ENCODE peak calls at places on chromosomes 2 and 18, in eight cellular contexts. L, T, M, J, K, W, S and N are unnamed samples.

GRCh38 chr2:236618370-236618769 is 48.7 kb downstream of the ACKR3 start:
- DNase-seq in L (no peak), T (no peak), M (no peak), J (no peak), K (no peak), W (no peak), S (no peak), N (no peak)

GRCh38 chr2:110157153-110157793 is 41.7 kb upstream of the MALL start:
- DNase-seq in L (peak), T (no peak), M (peak), J (no peak), K (peak), W (no peak), S (no peak), N (peak)

GRCh38 chr2:79327460-79327859 is 167.9 kb upstream of the REG3A start:
- DNase-seq in L (no peak), T (no peak), M (no peak), J (no peak), K (no peak), W (no peak), S (no peak), N (no peak)

GRCh38 chr18:11136241-11136640 is 13.1 kb downstream of the PIEZO2 start:
- DNase-seq in L (peak), T (no peak), M (peak), J (no peak), K (peak), W (no peak), S (no peak), N (no peak)

GRCh38 chr2:220241423-220241822 is 614.0 kb downstream of the SLC4A3 start:
- DNase-seq in L (no peak), T (no peak), M (no peak), J (no peak), K (no peak), W (no peak), S (no peak), N (no peak)

GRCh38 chr18:77013777-77014525 is 118.6 kb downstream of the MBP start:
- DNase-seq in L (no peak), T (peak), M (no peak), J (no peak), K (no peak), W (peak), S (peak), N (no peak)

GRCh38 chr2:42880738-42881525 is 88.5 kb upstream of the HAAO start:
- DNase-seq in L (no peak), T (no peak), M (no peak), J (no peak), K (no peak), W (no peak), S (no peak), N (no peak)

GRCh38 chr2:100703213-100703612 is 116.7 kb upstream of the NPAS2 start:
- DNase-seq in L (no peak), T (no peak), M (no peak), J (no peak), K (no peak), W (no peak), S (no peak), N (no peak)

GRCh38 chr2:235827585-235827992 is 333.7 kb downstream of the AGAP1 start:
- DNase-seq in L (no peak), T (peak), M (no peak), J (no peak), K (peak), W (no peak), S (no peak), N (no peak)

GRCh38 chr2:29663266-29663665 is 258.1 kb downstream of the ALK start:
- DNase-seq in L (peak), T (no peak), M (no peak), J (no peak), K (peak), W (no peak), S (no peak), N (no peak)

GRCh38 chr18:51300912-51301311 is 103.4 kb upstream of the MEX3C start:
- DNase-seq in L (no peak), T (no peak), M (no peak), J (no peak), K (no peak), W (no peak), S (no peak), N (no peak)

GRCh38 chr18:48735856-48736255 is 197.0 kb downstream of the CTIF start:
- DNase-seq in L (no peak), T (peak), M (no peak), J (no peak), K (no peak), W (no peak), S (no peak), N (no peak)

GRCh38 chr2:71455741-71456569 is 2.6 kb downstream of the DYSF start:
- DNase-seq in L (no peak), T (no peak), M (no peak), J (no peak), K (no peak), W (no peak), S (no peak), N (no peak)

GRCh38 chr2:54275541-54275940 is 19.5 kb upstream of the TSPYL6 start:
- DNase-seq in L (no peak), T (no peak), M (no peak), J (no peak), K (no peak), W (no peak), S (no peak), N (no peak)

GRCh38 chr2:3173031-3173430 is 204.6 kb downstream of the EIPR1 start:
- DNase-seq in L (no peak), T (no peak), M (no peak), J (no peak), K (no peak), W (no peak), S (no peak), N (no peak)

GRCh38 chr18:5463390-5463789 is 80.4 kb downstream of the EPB41L3 start:
- DNase-seq in L (peak), T (no peak), M (no peak), J (peak), K (peak), W (peak), S (peak), N (no peak)

GRCh38 chr2:221791840-221792239 is 219.7 kb upstream of the EPHA4 start:
- DNase-seq in L (peak), T (no peak), M (no peak), J (no peak), K (no peak), W (no peak), S (no peak), N (no peak)

GRCh38 chr2:132871829-132872228 is 201.8 kb upstream of the LYPD1 start:
- DNase-seq in L (no peak), T (no peak), M (peak), J (no peak), K (no peak), W (no peak), S (no peak), N (no peak)

GRCh38 chr2:105517814-105518705 is 119.2 kb upstream of the FHL2 start:
- DNase-seq in L (no peak), T (peak), M (no peak), J (no peak), K (peak), W (no peak), S (peak), N (no peak)

GRCh38 chr2:240946046-240946445 is 39.9 kb downstream of the CROCC2 start:
- DNase-seq in L (no peak), T (no peak), M (no peak), J (no peak), K (no peak), W (no peak), S (no peak), N (no peak)

GRCh38 chr2:222939208-222939846 is 78.5 kb downstream of the ACSL3 start:
- DNase-seq in L (peak), T (no peak), M (peak), J (peak), K (peak), W (peak), S (no peak), N (peak)

GRCh38 chr18:7892556-7892955 is 325.4 kb downstream of the PTPRM start:
- DNase-seq in L (no peak), T (no peak), M (no peak), J (no peak), K (no peak), W (no peak), S (no peak), N (no peak)

GRCh38 chr2:215633360-215633759 is 197.5 kb upstream of the FN1 start:
- DNase-seq in L (no peak), T (no peak), M (no peak), J (no peak), K (no peak), W (no peak), S (no peak), N (no peak)

GRCh38 chr2:180722551-180723239 is 257.7 kb upstream of the UBE2E3 start:
- DNase-seq in L (peak), T (no peak), M (no peak), J (no peak), K (peak), W (no peak), S (no peak), N (no peak)
- H3K27ac ChIP-seq in L (no peak), T (no peak), M (no peak), J (no peak), K (no peak), W (no peak), S (no peak), N (no peak)

GRCh38 chr2:203361922-203362321 is 33.7 kb downstream of the ABI2 start:
- DNase-seq in L (peak), T (no peak), M (no peak), J (no peak), K (no peak), W (no peak), S (no peak), N (no peak)
- H3K27ac ChIP-seq in L (no peak), T (no peak), M (no peak), J (no peak), K (no peak), W (no peak), S (no peak), N (no peak)

GRCh38 chr2:47336259-47337238 is 66.4 kb upstream of the MSH2 start:
- DNase-seq in L (peak), T (no peak), M (no peak), J (no peak), K (peak), W (peak), S (no peak), N (no peak)

GRCh38 chr2:47334356-47335136 is 68.4 kb upstream of the MSH2 start:
- DNase-seq in L (no peak), T (no peak), M (peak), J (no peak), K (peak), W (no peak), S (no peak), N (no peak)

GRCh38 chr2:47344890-47345583 is 57.9 kb upstream of the MSH2 start:
- DNase-seq in L (peak), T (peak), M (peak), J (no peak), K (peak), W (no peak), S (peak), N (no peak)

GRCh38 chr2:47345584-47345913 is 57.4 kb upstream of the MSH2 start:
- DNase-seq in L (no peak), T (no peak), M (peak), J (no peak), K (no peak), W (no peak), S (no peak), N (no peak)

GRCh38 chr2:47339745-47340541 is 63.0 kb upstream of the MSH2 start:
- DNase-seq in L (peak), T (peak), M (no peak), J (no peak), K (peak), W (peak), S (no peak), N (no peak)
- H3K27ac ChIP-seq in L (no peak), T (peak), M (no peak), J (no peak), K (no peak), W (no peak), S (no peak), N (no peak)

GRCh38 chr2:7725850-7726242 is 808.6 kb downstream of the RNF144A start:
- DNase-seq in L (no peak), T (no peak), M (no peak), J (no peak), K (no peak), W (no peak), S (no peak), N (no peak)
- H3K27ac ChIP-seq in L (no peak), T (no peak), M (no peak), J (peak), K (no peak), W (no peak), S (no peak), N (peak)

GRCh38 chr2:119289642-119290041 is 66.0 kb downstream of the STEAP3 start:
- DNase-seq in L (no peak), T (no peak), M (no peak), J (no peak), K (no peak), W (no peak), S (no peak), N (no peak)
- H3K27ac ChIP-seq in L (no peak), T (no peak), M (no peak), J (no peak), K (no peak), W (no peak), S (peak), N (no peak)

GRCh38 chr18:41845563-41845962 is 109.5 kb upstream of the PIK3C3 start:
- DNase-seq in L (no peak), T (no peak), M (no peak), J (no peak), K (no peak), W (no peak), S (no peak), N (no peak)

GRCh38 chr18:41853280-41853679 is 101.8 kb upstream of the PIK3C3 start:
- DNase-seq in L (no peak), T (no peak), M (no peak), J (no peak), K (no peak), W (no peak), S (no peak), N (no peak)

GRCh38 chr18:41849632-41850031 is 105.4 kb upstream of the PIK3C3 start:
- DNase-seq in L (no peak), T (no peak), M (no peak), J (no peak), K (no peak), W (no peak), S (no peak), N (no peak)

GRCh38 chr18:41850781-41851180 is 104.3 kb upstream of the PIK3C3 start:
- DNase-seq in L (no peak), T (no peak), M (no peak), J (no peak), K (no peak), W (no peak), S (no peak), N (no peak)
- H3K27ac ChIP-seq in L (no peak), T (no peak), M (no peak), J (no peak), K (no peak), W (no peak), S (no peak), N (no peak)

GRCh38 chr18:59005266-59005665 is 134.4 kb upstream of the SEC11C start:
- DNase-seq in L (peak), T (peak), M (no peak), J (no peak), K (peak), W (no peak), S (peak), N (no peak)

GRCh38 chr18:59002974-59003594 is 136.6 kb upstream of the SEC11C start:
- DNase-seq in L (no peak), T (no peak), M (no peak), J (no peak), K (no peak), W (no peak), S (no peak), N (no peak)

GRCh38 chr18:59009846-59010245 is 129.8 kb upstream of the SEC11C start:
- DNase-seq in L (no peak), T (no peak), M (no peak), J (no peak), K (no peak), W (no peak), S (no peak), N (no peak)

GRCh38 chr18:59008302-59008974 is 131.2 kb upstream of the SEC11C start:
- DNase-seq in L (peak), T (no peak), M (no peak), J (no peak), K (peak), W (no peak), S (no peak), N (no peak)

GRCh38 chr18:59006461-59007067 is 133.1 kb upstream of the SEC11C start:
- DNase-seq in L (no peak), T (no peak), M (no peak), J (no peak), K (peak), W (no peak), S (no peak), N (no peak)
- H3K27ac ChIP-seq in L (no peak), T (peak), M (no peak), J (no peak), K (peak), W (no peak), S (peak), N (no peak)

GRCh38 chr2:286774-287392 is 1.0 kb downstream of the ALKAL2 start:
- DNase-seq in L (no peak), T (no peak), M (peak), J (no peak), K (no peak), W (no peak), S (no peak), N (no peak)
- H3K27ac ChIP-seq in L (no peak), T (no peak), M (no peak), J (no peak), K (no peak), W (no peak), S (no peak), N (no peak)

DNA sequence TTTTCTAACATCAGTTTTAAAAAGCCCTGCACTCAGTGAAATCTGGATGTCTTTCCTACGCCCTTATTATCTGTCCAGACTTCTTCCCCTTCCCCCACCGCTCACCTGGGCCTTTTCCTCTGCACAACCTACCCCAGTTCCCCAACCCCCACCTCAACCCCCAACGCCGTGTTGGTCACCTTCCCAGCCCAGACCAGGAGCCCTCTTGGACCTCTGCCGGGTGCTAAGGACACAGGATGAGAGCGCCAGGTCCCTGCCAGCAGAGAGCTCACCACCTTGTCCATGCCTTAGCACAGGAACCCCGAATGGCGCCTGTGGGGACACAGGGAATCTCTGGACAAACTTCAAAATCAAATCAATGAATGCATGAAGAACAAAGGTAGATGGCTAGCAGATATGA is 966 bp upstream of the RBM43 start:
- DNase-seq in L (no peak), T (peak), M (no peak), J (no peak), K (no peak), W (no peak), S (no peak), N (no peak)
- H3K27ac ChIP-seq in L (no peak), T (no peak), M (no peak), J (no peak), K (no peak), W (no peak), S (no peak), N (peak)